ENCODE peak calls at places on chromosomes 1 and 21, in eight cellular contexts. One of them, this sample, is unnamed.
A peak's percentile ranks its signal among the peaks of the same experiment; 100 is the strongest.

GRCh38 chr1:207867136-207868081 is 43.5 kb downstream of the CD34 start:
- DNase-seq in esophagus muscularis mucosa: no peak
- DNase-seq in K562: no peak
- DNase-seq in transverse colon: peak; percentile 32
- DNase-seq in sigmoid colon: peak; percentile 85
- DNase-seq in adrenal gland: peak; percentile 81
- DNase-seq in lower leg skin: peak; percentile 49
- DNase-seq in body of pancreas: peak; percentile 47
- DNase-seq in this sample: peak; percentile 41

GRCh38 chr1:155834296-155834926 is 22.6 kb downstream of the GON4L start:
- DNase-seq in body of pancreas: no peak
- DNase-seq in esophagus muscularis mucosa: peak; percentile 45
- DNase-seq in transverse colon: no peak
- DNase-seq in K562: peak; percentile 94
- DNase-seq in lower leg skin: no peak
- DNase-seq in sigmoid colon: no peak
- DNase-seq in adrenal gland: no peak
- DNase-seq in this sample: peak; percentile 62

GRCh38 chr1:162023181-162023546 is 505 bp downstream of the OLFML2B start:
- DNase-seq in body of pancreas: no peak
- DNase-seq in esophagus muscularis mucosa: no peak
- DNase-seq in adrenal gland: no peak
- DNase-seq in transverse colon: no peak
- DNase-seq in K562: no peak
- DNase-seq in sigmoid colon: no peak
- DNase-seq in lower leg skin: no peak
- DNase-seq in this sample: no peak

GRCh38 chr21:18549214-18549905 is 145.8 kb upstream of the TMPRSS15 start:
- DNase-seq in sigmoid colon: no peak
- DNase-seq in transverse colon: no peak
- DNase-seq in lower leg skin: no peak
- DNase-seq in adrenal gland: no peak
- DNase-seq in K562: no peak
- DNase-seq in esophagus muscularis mucosa: no peak
- DNase-seq in body of pancreas: no peak
- DNase-seq in this sample: no peak

GRCh38 chr1:183612407-183612806 is 22.1 kb upstream of the NCF2 start:
- DNase-seq in lower leg skin: no peak
- DNase-seq in esophagus muscularis mucosa: no peak
- DNase-seq in transverse colon: no peak
- DNase-seq in sigmoid colon: no peak
- DNase-seq in body of pancreas: no peak
- DNase-seq in adrenal gland: no peak
- DNase-seq in K562: no peak
- DNase-seq in this sample: no peak

GRCh38 chr1:32447469-32448185 is 17.2 kb upstream of the ZBTB8B start:
- DNase-seq in esophagus muscularis mucosa: no peak
- DNase-seq in body of pancreas: no peak
- DNase-seq in adrenal gland: peak; percentile 5
- DNase-seq in lower leg skin: no peak
- DNase-seq in K562: peak; percentile 23
- DNase-seq in sigmoid colon: no peak
- DNase-seq in transverse colon: no peak
- DNase-seq in this sample: no peak

GRCh38 chr1:7401814-7402547 is 369.1 kb upstream of the VAMP3 start:
- DNase-seq in body of pancreas: no peak
- DNase-seq in adrenal gland: peak; percentile 73
- DNase-seq in transverse colon: no peak
- DNase-seq in esophagus muscularis mucosa: peak; percentile 77
- DNase-seq in lower leg skin: peak; percentile 33
- DNase-seq in K562: peak; percentile 7
- DNase-seq in sigmoid colon: no peak
- DNase-seq in this sample: no peak

GRCh38 chr1:109802901-109803561 is 39.3 kb upstream of the EPS8L3 start:
- DNase-seq in esophagus muscularis mucosa: no peak
- DNase-seq in sigmoid colon: peak; percentile 61
- DNase-seq in body of pancreas: no peak
- DNase-seq in K562: peak; percentile 31
- DNase-seq in adrenal gland: no peak
- DNase-seq in lower leg skin: no peak
- DNase-seq in transverse colon: no peak
- DNase-seq in this sample: no peak

GRCh38 chr21:44078411-44078981 is 28.7 kb upstream of the PWP2 start:
- DNase-seq in esophagus muscularis mucosa: no peak
- DNase-seq in lower leg skin: no peak
- DNase-seq in adrenal gland: no peak
- DNase-seq in transverse colon: no peak
- DNase-seq in sigmoid colon: no peak
- DNase-seq in body of pancreas: no peak
- DNase-seq in K562: no peak
- DNase-seq in this sample: no peak

GRCh38 chr1:17588048-17588781 is 48.7 kb downstream of the ARHGEF10L start:
- DNase-seq in sigmoid colon: no peak
- DNase-seq in K562: no peak
- DNase-seq in adrenal gland: no peak
- DNase-seq in body of pancreas: peak; percentile 93
- DNase-seq in esophagus muscularis mucosa: no peak
- DNase-seq in lower leg skin: no peak
- DNase-seq in transverse colon: peak; percentile 91
- DNase-seq in this sample: no peak

GRCh38 chr1:84698718-84699117 is 8.5 kb upstream of the SSX2IP start:
- DNase-seq in adrenal gland: no peak
- DNase-seq in sigmoid colon: no peak
- DNase-seq in esophagus muscularis mucosa: no peak
- DNase-seq in K562: peak; percentile 59
- DNase-seq in body of pancreas: no peak
- DNase-seq in lower leg skin: no peak
- DNase-seq in transverse colon: no peak
- DNase-seq in this sample: no peak

GRCh38 chr21:45178971-45179370 is 104.6 kb downstream of the ADARB1 start:
- DNase-seq in esophagus muscularis mucosa: peak; percentile 57
- DNase-seq in K562: no peak
- DNase-seq in adrenal gland: no peak
- DNase-seq in body of pancreas: no peak
- DNase-seq in transverse colon: no peak
- DNase-seq in lower leg skin: no peak
- DNase-seq in sigmoid colon: no peak
- DNase-seq in this sample: no peak

GRCh38 chr21:44405091-44405947 is 50.0 kb upstream of the LRRC3 start:
- DNase-seq in sigmoid colon: no peak
- DNase-seq in K562: no peak
- DNase-seq in lower leg skin: no peak
- DNase-seq in body of pancreas: no peak
- DNase-seq in transverse colon: no peak
- DNase-seq in esophagus muscularis mucosa: no peak
- DNase-seq in adrenal gland: no peak
- DNase-seq in this sample: no peak

GRCh38 chr1:218284917-218285635 is at the start of gene RRP15:
- DNase-seq in sigmoid colon: peak; percentile 94
- DNase-seq in lower leg skin: peak; percentile 84
- DNase-seq in esophagus muscularis mucosa: peak; percentile 98
- DNase-seq in body of pancreas: peak; percentile 94
- DNase-seq in adrenal gland: peak; percentile 92
- DNase-seq in transverse colon: peak; percentile 91
- DNase-seq in K562: peak; percentile 95
- DNase-seq in this sample: peak; percentile 93
- TF ChIP-seq POLR2A in sigmoid colon: no peak
- TF ChIP-seq POLR2A in lower leg skin: no peak
- TF ChIP-seq POLR2A in esophagus muscularis mucosa: no peak
- TF ChIP-seq POLR2A in body of pancreas: peak; percentile 46
- TF ChIP-seq POLR2A in adrenal gland: peak; percentile 70
- TF ChIP-seq POLR2A in transverse colon: peak; percentile 38
- TF ChIP-seq POLR2A in K562: peak; percentile 96
- TF ChIP-seq POLR2A in this sample: peak; percentile 86

DNA sequence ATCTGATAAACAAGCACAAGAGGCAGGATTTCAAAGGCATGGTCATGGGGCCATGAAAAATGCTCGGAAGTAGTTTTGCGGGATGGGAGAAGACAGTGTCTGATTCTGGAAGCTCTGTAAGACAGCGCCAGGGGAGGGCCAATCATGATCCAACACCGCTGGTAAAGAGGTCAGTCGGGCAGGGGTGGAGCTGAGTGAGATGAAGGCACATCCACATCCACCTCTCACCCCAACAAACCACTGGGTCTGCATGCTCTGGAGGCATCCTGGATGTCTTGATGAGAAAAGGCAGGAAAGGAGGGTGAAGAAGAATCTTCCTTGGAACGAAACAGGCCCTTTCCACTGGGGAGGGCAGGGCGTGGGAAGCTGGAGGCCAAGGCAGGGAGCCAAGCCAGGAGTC is 288.3 kb downstream of the PCP4 start:
- DNase-seq in esophagus muscularis mucosa: no peak
- DNase-seq in K562: no peak
- DNase-seq in body of pancreas: no peak
- DNase-seq in lower leg skin: no peak
- DNase-seq in adrenal gland: no peak
- DNase-seq in sigmoid colon: no peak
- DNase-seq in transverse colon: no peak
- DNase-seq in this sample: no peak
- TF ChIP-seq POLR2A in esophagus muscularis mucosa: no peak
- TF ChIP-seq POLR2A in K562: no peak
- TF ChIP-seq POLR2A in body of pancreas: no peak
- TF ChIP-seq POLR2A in lower leg skin: no peak
- TF ChIP-seq POLR2A in adrenal gland: no peak
- TF ChIP-seq POLR2A in sigmoid colon: no peak
- TF ChIP-seq POLR2A in transverse colon: no peak
- TF ChIP-seq POLR2A in this sample: no peak

GRCh38 chr1:148317288-148317985 is 165.4 kb upstream of the NBPF11 start:
- DNase-seq in sigmoid colon: no peak
- DNase-seq in adrenal gland: no peak
- DNase-seq in transverse colon: no peak
- DNase-seq in lower leg skin: no peak
- DNase-seq in esophagus muscularis mucosa: peak; percentile 70
- DNase-seq in body of pancreas: no peak
- DNase-seq in K562: no peak
- DNase-seq in this sample: no peak

GRCh38 chr1:148318900-148319242 is 164.2 kb downstream of the PPIAL4G start:
- DNase-seq in K562: no peak
- DNase-seq in esophagus muscularis mucosa: no peak
- DNase-seq in adrenal gland: no peak
- DNase-seq in transverse colon: no peak
- DNase-seq in lower leg skin: no peak
- DNase-seq in sigmoid colon: no peak
- DNase-seq in body of pancreas: no peak
- DNase-seq in this sample: no peak

GRCh38 chr1:148315081-148315811 is 163.2 kb upstream of the NBPF11 start:
- DNase-seq in lower leg skin: no peak
- DNase-seq in esophagus muscularis mucosa: peak; percentile 62
- DNase-seq in transverse colon: no peak
- DNase-seq in adrenal gland: no peak
- DNase-seq in K562: no peak
- DNase-seq in body of pancreas: no peak
- DNase-seq in sigmoid colon: no peak
- DNase-seq in this sample: no peak

DNA sequence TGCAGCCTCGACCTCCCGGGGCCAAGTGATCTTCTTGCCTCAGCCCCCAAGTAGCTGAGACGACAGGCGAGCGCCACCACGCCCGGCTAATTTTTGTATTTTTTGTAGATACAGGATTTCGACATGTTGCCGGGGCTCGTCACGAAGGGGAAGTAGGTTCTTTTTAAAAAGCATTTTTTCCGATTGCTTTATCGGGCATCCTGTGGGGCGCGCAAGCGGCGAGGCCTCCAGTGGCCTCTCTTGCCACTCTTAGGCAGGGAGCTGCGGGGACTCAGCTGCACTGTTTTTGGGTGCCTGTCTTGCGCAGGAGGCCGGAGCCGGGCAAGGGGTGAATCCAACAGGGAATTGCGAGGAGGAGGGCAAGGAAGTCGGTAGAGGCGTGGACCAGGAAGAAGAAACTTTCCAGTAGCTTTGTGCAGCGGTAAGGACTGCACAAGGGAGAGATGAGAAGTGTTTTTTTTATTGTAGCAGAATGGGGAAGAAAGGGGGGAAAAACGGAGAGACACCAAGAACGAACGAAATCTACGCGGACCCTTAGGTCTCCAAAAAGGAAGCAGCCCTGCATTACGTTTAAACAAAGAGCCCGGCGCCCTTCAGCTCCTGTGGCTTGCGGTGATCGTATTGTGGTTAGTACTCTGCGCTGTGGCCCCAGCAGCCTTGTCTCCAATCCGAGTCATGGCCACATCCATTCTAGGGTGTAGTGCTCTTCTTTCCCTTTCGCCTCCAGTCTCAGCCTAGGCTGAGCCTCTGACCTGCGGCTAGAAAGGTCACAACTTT is 164.8 kb downstream of the PPIAL4G start:
- DNase-seq in K562: no peak
- DNase-seq in body of pancreas: no peak
- DNase-seq in lower leg skin: no peak
- DNase-seq in transverse colon: peak; percentile 43
- DNase-seq in esophagus muscularis mucosa: peak; percentile 89
- DNase-seq in sigmoid colon: no peak
- DNase-seq in adrenal gland: peak; percentile 25
- DNase-seq in this sample: peak; percentile 20
- TF ChIP-seq POLR2A in K562: no peak
- TF ChIP-seq POLR2A in body of pancreas: no peak
- TF ChIP-seq POLR2A in lower leg skin: no peak
- TF ChIP-seq POLR2A in transverse colon: no peak
- TF ChIP-seq POLR2A in esophagus muscularis mucosa: no peak
- TF ChIP-seq POLR2A in sigmoid colon: no peak
- TF ChIP-seq POLR2A in adrenal gland: no peak
- TF ChIP-seq POLR2A in this sample: no peak

DNA sequence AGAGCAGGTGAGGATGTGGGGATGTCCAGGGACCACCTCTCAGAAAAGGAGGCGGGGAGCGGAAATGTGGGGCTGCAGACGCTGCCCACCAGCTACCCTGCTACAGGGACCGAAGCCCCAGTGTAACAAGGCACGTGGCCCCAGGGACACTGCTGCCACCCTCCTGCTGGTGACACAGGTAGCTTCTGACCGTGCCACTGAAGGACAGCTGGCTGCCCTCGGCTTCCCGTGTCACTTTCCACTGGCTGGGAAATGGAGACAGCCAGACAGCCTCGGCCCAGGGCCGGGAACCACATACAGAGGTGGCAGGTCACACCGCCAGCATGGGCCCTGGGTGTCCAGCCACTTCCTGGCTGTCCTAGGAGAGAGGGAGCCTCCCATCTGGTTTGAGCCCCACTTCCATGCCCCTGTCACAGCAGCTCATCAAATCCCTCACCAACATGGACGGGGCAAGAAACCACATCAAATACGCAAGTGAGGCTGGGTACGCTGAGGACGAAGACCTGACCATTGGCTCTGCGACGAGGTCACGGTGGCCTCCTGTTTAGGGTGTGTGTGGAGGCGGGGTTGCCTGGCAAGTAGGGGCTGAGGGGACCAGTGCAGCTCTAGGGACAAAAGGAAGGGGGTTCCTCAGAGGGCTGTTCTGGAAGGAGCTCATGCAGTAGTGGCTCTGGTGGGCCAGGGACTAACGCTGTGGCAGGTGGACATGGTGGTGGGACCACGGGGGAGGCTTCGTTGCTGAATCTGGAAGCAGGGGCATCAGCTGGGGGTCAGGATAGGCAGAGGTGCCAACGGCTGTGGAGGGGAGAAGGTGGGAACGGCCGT is 5.0 kb downstream of the PEX10 start:
- DNase-seq in transverse colon: no peak
- DNase-seq in esophagus muscularis mucosa: no peak
- DNase-seq in body of pancreas: no peak
- DNase-seq in adrenal gland: peak; percentile 41
- DNase-seq in sigmoid colon: no peak
- DNase-seq in K562: no peak
- DNase-seq in lower leg skin: no peak
- DNase-seq in this sample: no peak
- TF ChIP-seq POLR2A in transverse colon: no peak
- TF ChIP-seq POLR2A in esophagus muscularis mucosa: no peak
- TF ChIP-seq POLR2A in body of pancreas: no peak
- TF ChIP-seq POLR2A in adrenal gland: no peak
- TF ChIP-seq POLR2A in sigmoid colon: no peak
- TF ChIP-seq POLR2A in K562: no peak
- TF ChIP-seq POLR2A in lower leg skin: no peak
- TF ChIP-seq POLR2A in this sample: no peak

This sample was measured in erythroblast.